ENCODE peak calls at places on chromosomes 7 and 10, in five cellular contexts. Z is pancreas, U is heart right ventricle, E is sigmoid colon, V is thyroid gland. B is an unnamed sample.

GRCh38 chr10:84333864-84334451 is 5.6 kb downstream of the CCSER2 start:
- DNase-seq in Z (no peak), U (no peak), E (no peak), V (no peak), B (peak; percentile 84)

GRCh38 chr10:90885176-90885575 is 13.4 kb downstream of the RPP30 start:
- DNase-seq in Z (no peak), U (no peak), E (no peak), V (no peak), B (no peak)

GRCh38 chr7:135160098-135160857 is 10.2 kb downstream of the CYREN start:
- DNase-seq in Z (no peak), U (no peak), E (no peak), V (no peak), B (no peak)

GRCh38 chr7:142516038-142516501 is 233.2 kb upstream of the PRSS1 start:
- DNase-seq in Z (no peak), U (no peak), E (no peak), V (peak; percentile 27), B (peak; percentile 49)

GRCh38 chr7:116715087-116715486 is 43.1 kb downstream of the MET start:
- DNase-seq in Z (no peak), U (no peak), E (no peak), V (no peak), B (no peak)

GRCh38 chr10:93080350-93081046 is 6.8 kb downstream of the CYP26A1 start:
- DNase-seq in Z (no peak), U (peak; percentile 27), E (no peak), V (peak; percentile 47), B (peak; percentile 64)

GRCh38 chr7:125491137-125491536 is 561.5 kb upstream of the POT1 start:
- DNase-seq in Z (no peak), U (no peak), E (no peak), V (no peak), B (no peak)

GRCh38 chr7:132430466-132430862 is 145.8 kb downstream of the PLXNA4 start:
- DNase-seq in Z (no peak), U (no peak), E (no peak), V (no peak), B (no peak)

GRCh38 chr10:95445837-95446347 is 115.3 kb downstream of the SORBS1 start:
- DNase-seq in Z (no peak), U (no peak), E (peak; percentile 86), V (peak; percentile 63), B (peak; percentile 44)

GRCh38 chr7:2405601-2406345 is 2.4 kb downstream of the CHST12 start:
- DNase-seq in Z (no peak), U (no peak), E (no peak), V (no peak), B (peak; percentile 91)

GRCh38 chr10:8054498-8055407 is at the start of gene GATA3:
- DNase-seq in Z (no peak), U (peak; percentile 68), E (no peak), V (peak; percentile 89), B (peak; percentile 90)

GRCh38 chr10:82625497-82626151 is 750.6 kb downstream of the NRG3 start:
- DNase-seq in Z (no peak), U (no peak), E (no peak), V (no peak), B (no peak)

GRCh38 chr10:29588640-29589421 is 45.9 kb downstream of the SVIL start:
- DNase-seq in Z (no peak), U (no peak), E (no peak), V (no peak), B (no peak)

GRCh38 chr10:12643279-12643678 is 293.9 kb downstream of the CAMK1D start:
- DNase-seq in Z (no peak), U (no peak), E (no peak), V (no peak), B (no peak)

GRCh38 chr10:127973810-127974311 is 67.0 kb downstream of the PTPRE start:
- DNase-seq in Z (no peak), U (no peak), E (peak; percentile 58), V (no peak), B (no peak)

GRCh38 chr7:40833541-40834234 is 698.9 kb downstream of the SUGCT start:
- DNase-seq in Z (no peak), U (no peak), E (no peak), V (no peak), B (no peak)
- TF ChIP-seq CTCF in Z (no peak), U (peak; percentile 12), E (no peak), V (no peak), B (no peak)

DNA sequence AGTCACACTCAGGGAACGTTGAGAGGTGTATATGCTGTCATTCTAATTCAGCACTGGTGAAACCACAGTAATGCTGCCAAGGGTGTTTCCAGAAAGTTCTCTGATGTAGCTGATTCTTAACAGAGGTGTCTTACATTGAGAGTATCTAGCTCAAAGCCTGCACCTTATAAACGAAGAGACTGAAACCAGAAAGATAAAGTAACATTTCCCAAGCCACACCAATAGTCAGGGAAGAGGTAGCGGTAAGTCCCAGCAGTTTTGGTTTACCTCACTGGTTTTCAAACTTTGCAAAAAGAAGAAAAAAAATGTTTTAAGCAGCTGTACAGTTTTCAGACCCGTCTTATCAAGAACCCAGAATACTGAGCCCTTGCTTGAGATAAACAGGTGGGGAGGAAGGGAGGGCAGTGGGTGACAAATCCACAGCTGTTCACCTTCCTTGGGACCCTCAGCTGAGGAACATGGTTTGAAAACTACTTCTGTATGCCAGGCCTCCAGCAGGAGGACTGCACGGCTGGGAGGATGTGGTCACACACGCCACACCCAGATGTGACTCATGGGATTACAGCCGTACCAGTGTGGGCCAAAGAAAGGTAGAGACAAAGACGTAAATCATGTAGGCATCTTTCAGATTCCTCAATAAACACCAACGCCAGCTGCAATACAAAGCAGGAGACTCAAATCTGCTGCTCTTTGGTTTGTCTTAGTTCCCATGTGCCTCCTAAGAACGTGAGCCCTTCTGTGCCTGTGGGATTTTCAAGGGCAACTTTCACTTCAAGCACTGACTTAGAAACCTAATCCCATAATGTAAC is 64.0 kb upstream of the GSDME start:
- DNase-seq in Z (no peak), U (peak; percentile 20), E (peak; percentile 77), V (peak; percentile 29), B (peak; percentile 92)
- TF ChIP-seq CTCF in Z (no peak), U (no peak), E (no peak), V (no peak), B (peak; percentile 40)

DNA sequence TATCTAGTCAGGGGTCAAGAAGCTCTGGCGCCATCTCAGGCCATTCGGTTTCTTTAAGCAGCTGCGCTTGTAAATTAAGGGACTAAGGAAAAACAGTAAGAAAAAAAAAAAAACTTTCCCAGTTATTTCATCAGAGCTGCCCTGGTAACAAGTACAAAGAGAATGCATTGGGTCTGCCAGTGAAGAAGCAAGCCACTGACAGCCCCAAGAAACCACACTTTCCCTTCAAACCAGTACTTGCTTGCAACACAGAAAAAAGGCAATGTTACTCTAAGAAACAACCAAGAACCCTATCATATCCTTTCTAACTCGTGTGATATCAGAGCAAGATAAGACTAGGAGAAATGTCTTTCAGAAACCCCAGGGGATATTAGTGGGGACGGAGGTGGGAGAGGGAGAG is 40.6 kb upstream of the AOAH start:
- DNase-seq in Z (no peak), U (no peak), E (no peak), V (no peak), B (peak; percentile 18)
- TF ChIP-seq CTCF in Z (no peak), U (no peak), E (no peak), V (no peak), B (no peak)

GRCh38 chr7:152148706-152149105 is 123.2 kb downstream of the GALNT11 start:
- DNase-seq in Z (no peak), U (no peak), E (no peak), V (no peak), B (no peak)

GRCh38 chr7:152144557-152145245 is 119.2 kb downstream of the GALNT11 start:
- DNase-seq in Z (no peak), U (no peak), E (no peak), V (no peak), B (peak; percentile 32)

GRCh38 chr7:152142976-152143665 is 117.6 kb downstream of the GALNT11 start:
- DNase-seq in Z (no peak), U (no peak), E (no peak), V (no peak), B (peak; percentile 15)

GRCh38 chr7:152149363-152149762 is 123.9 kb downstream of the GALNT11 start:
- DNase-seq in Z (no peak), U (no peak), E (no peak), V (no peak), B (no peak)

GRCh38 chr7:152145853-152146466 is 120.5 kb downstream of the GALNT11 start:
- DNase-seq in Z (no peak), U (no peak), E (no peak), V (peak; percentile 26), B (peak; percentile 54)
- TF ChIP-seq CTCF in Z (peak; percentile 22), U (peak; percentile 68), E (no peak), V (no peak), B (peak; percentile 60)

GRCh38 chr10:75404335-75405200 is 3.0 kb upstream of the ZNF503 start:
- DNase-seq in Z (peak; percentile 88), U (peak; percentile 26), E (no peak), V (peak; percentile 92), B (no peak)
- TF ChIP-seq CTCF in Z (no peak), U (no peak), E (no peak), V (no peak), B (no peak)

DNA sequence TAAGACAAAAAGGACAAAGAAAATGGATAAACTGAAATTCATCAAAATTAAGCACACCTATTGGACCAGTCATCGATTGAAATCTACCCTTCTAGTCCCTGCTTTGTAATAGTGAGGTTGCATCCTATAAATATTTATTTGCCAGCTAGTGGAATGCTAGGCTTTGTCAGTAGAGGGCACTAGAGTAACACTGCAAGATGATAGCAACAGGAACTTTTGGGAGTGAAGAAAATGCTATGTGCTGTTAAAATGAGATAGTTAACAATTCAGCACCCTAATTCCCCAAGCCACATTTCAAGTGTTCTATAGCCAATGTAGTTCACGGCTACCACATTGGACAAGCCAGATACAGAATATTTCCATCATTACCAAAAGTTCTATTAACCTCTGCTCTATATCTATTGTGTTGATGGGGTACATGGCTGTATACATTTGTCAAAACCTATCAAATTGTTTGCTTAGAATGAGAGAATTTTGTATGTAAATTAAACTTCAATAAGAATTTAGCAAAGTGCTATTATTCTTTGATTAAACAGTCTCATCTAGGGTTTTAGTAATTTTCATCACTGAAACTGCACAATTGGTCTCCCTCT is 69.8 kb downstream of the LSMEM1 start:
- DNase-seq in Z (no peak), U (no peak), E (no peak), V (no peak), B (peak; percentile 37)
- TF ChIP-seq CTCF in Z (peak; percentile 79), U (peak; percentile 90), E (peak; percentile 50), V (peak; percentile 71), B (peak; percentile 87)

GRCh38 chr7:51175316-51175991 is 141.2 kb downstream of the COBL start:
- DNase-seq in Z (no peak), U (no peak), E (no peak), V (no peak), B (no peak)
- TF ChIP-seq CTCF in Z (no peak), U (no peak), E (no peak), V (no peak), B (no peak)

GRCh38 chr7:13117103-13117502 is 429.7 kb downstream of the ARL4A start:
- DNase-seq in Z (no peak), U (no peak), E (no peak), V (no peak), B (no peak)
- TF ChIP-seq CTCF in Z (no peak), U (peak; percentile 40), E (no peak), V (no peak), B (no peak)

GRCh38 chr10:44925224-44925623 is 14.1 kb downstream of the TMEM72 start:
- DNase-seq in Z (no peak), U (no peak), E (peak; percentile 34), V (peak; percentile 31), B (peak; percentile 43)
- TF ChIP-seq CTCF in Z (no peak), U (peak; percentile 31), E (no peak), V (no peak), B (peak; percentile 32)